ENCODE peak calls at places on chromosomes 6 and 20, in nine cellular contexts. U, Z, T, O, W, D, H, G and Y are unnamed samples.

GRCh38 chr20:64073476-64074183 is 5.7 kb downstream of the RGS19 start:
- DNase-seq in G (no peak), D (no peak), O (no peak), U (no peak), Z (no peak), T (no peak), H (no peak), W (no peak), Y (no peak)

GRCh38 chr20:20237093-20237959 is 130.6 kb upstream of the INSM1 start:
- DNase-seq in W (peak; percentile 13), H (no peak), G (no peak), Z (peak; percentile 20), D (no peak), T (peak; percentile 7), O (no peak), U (peak; percentile 43), Y (peak; percentile 3)

GRCh38 chr20:35467339-35468224 is 12.2 kb downstream of the CEP250 start:
- DNase-seq in G (no peak), U (no peak), H (peak; percentile 21), W (no peak), O (no peak), D (no peak), T (no peak), Z (no peak), Y (no peak)

GRCh38 chr6:11429577-11429976 is 108.0 kb upstream of the TMEM170B start:
- DNase-seq in G (no peak), W (no peak), Z (peak; percentile 21), H (no peak), U (no peak), D (no peak), T (no peak), O (no peak), Y (no peak)

GRCh38 chr6:24859608-24860007 is 60.9 kb upstream of the ARMH2 start:
- DNase-seq in G (peak; percentile 29), U (no peak), O (no peak), T (no peak), W (no peak), D (no peak), H (no peak), Z (no peak), Y (no peak)

GRCh38 chr6:43773050-43773956 is 3.3 kb downstream of the VEGFA start:
- DNase-seq in U (peak; percentile 66), G (peak; percentile 77), H (no peak), D (peak; percentile 56), W (peak; percentile 92), O (no peak), Z (peak; percentile 74), T (peak; percentile 39), Y (no peak)

GRCh38 chr6:33204415-33205171 is at the start of gene HSD17B8:
- DNase-seq in U (peak; percentile 96), W (peak; percentile 99), T (peak; percentile 58), H (peak; percentile 45), D (peak; percentile 74), O (peak; percentile 49), G (peak; percentile 96), Z (peak; percentile 97), Y (peak; percentile 79)

GRCh38 chr6:165849539-165850430 is 186.7 kb upstream of the PDE10A start:
- DNase-seq in G (no peak), Z (no peak), W (no peak), D (no peak), H (no peak), T (no peak), O (no peak), U (no peak), Y (no peak)

GRCh38 chr6:110958332-110959192 is at the start of gene GTF3C6:
- DNase-seq in H (peak; percentile 59), G (peak; percentile 96), Z (peak; percentile 91), D (peak; percentile 88), O (peak; percentile 63), U (peak; percentile 95), T (peak; percentile 81), W (peak; percentile 90), Y (peak; percentile 81)

GRCh38 chr6:27133281-27134227 is 113.9 kb upstream of the PRSS16 start:
- DNase-seq in W (peak; percentile 73), U (no peak), H (no peak), G (peak; percentile 91), Z (peak; percentile 79), O (no peak), T (peak; percentile 35), D (peak; percentile 66), Y (no peak)

GRCh38 chr20:51586005-51586440 is 43.5 kb upstream of the NFATC2 start:
- DNase-seq in W (no peak), O (peak; percentile 47), H (peak; percentile 90), D (no peak), Z (no peak), U (no peak), G (no peak), T (no peak), Y (no peak)

GRCh38 chr6:70601014-70601413 is 34.3 kb downstream of the SDHAF4 start:
- DNase-seq in G (no peak), O (no peak), W (no peak), D (no peak), H (no peak), T (no peak), Z (no peak), U (no peak), Y (no peak)

GRCh38 chr20:23331951-23332350 is 18.6 kb upstream of the NXT1 start:
- DNase-seq in T (no peak), H (no peak), O (no peak), G (no peak), D (no peak), W (no peak), Z (no peak), U (no peak), Y (no peak)

GRCh38 chr6:112939543-112939942 is 592.4 kb downstream of the RFPL4B start:
- DNase-seq in D (no peak), T (peak; percentile 26), Z (no peak), G (no peak), U (no peak), O (no peak), H (no peak), W (no peak), Y (no peak)

GRCh38 chr20:63942250-63943006 is 13.8 kb downstream of the UCKL1 start:
- DNase-seq in G (peak; percentile 78), U (peak; percentile 50), O (no peak), Z (peak; percentile 67), T (no peak), H (no peak), D (no peak), W (peak; percentile 39), Y (no peak)

GRCh38 chr6:67459556-67459955 is 1175.5 kb upstream of the ADGRB3 start:
- DNase-seq in G (no peak), Z (no peak), W (no peak), O (no peak), D (no peak), H (no peak), U (no peak), T (no peak), Y (no peak)

GRCh38 chr6:95679981-95680380 is 102.6 kb downstream of the MANEA start:
- DNase-seq in O (no peak), T (no peak), G (no peak), U (no peak), W (no peak), Z (no peak), D (no peak), H (no peak), Y (no peak)

GRCh38 chr20:7744411-7744810 is 195.8 kb downstream of the HAO1 start:
- DNase-seq in H (peak; percentile 55), G (no peak), D (no peak), O (peak; percentile 55), U (no peak), W (no peak), T (no peak), Z (no peak), Y (peak; percentile 41)

GRCh38 chr6:29696147-29697129 is 15.5 kb upstream of the ZFP57 start:
- DNase-seq in W (peak; percentile 64), U (no peak), Z (no peak), T (no peak), O (no peak), G (peak; percentile 47), D (no peak), H (no peak), Y (no peak)

GRCh38 chr6:3195695-3196497 is 31.6 kb downstream of the TUBB2B start:
- DNase-seq in O (no peak), T (no peak), U (no peak), Z (no peak), D (no peak), W (peak; percentile 32), H (no peak), G (no peak), Y (no peak)

GRCh38 chr20:50870572-50871161 is 60.6 kb downstream of the ADNP start:
- DNase-seq in H (no peak), D (no peak), G (no peak), W (no peak), Z (no peak), U (no peak), T (no peak), O (peak; percentile 15), Y (no peak)

GRCh38 chr6:145189836-145190235 is 545.5 kb downstream of the EPM2A start:
- DNase-seq in Z (no peak), W (no peak), H (no peak), T (no peak), O (no peak), G (no peak), D (no peak), U (no peak), Y (no peak)

GRCh38 chr6:4640139-4640538 is 136.1 kb upstream of the CDYL start:
- DNase-seq in U (no peak), W (no peak), G (no peak), T (no peak), H (no peak), O (no peak), Z (no peak), D (no peak), Y (peak; percentile 27)

GRCh38 chr6:69026243-69026642 is 391.2 kb downstream of the ADGRB3 start:
- DNase-seq in G (no peak), U (no peak), W (no peak), Z (no peak), O (peak; percentile 67), H (no peak), T (no peak), D (no peak), Y (no peak)

GRCh38 chr6:137676888-137677287 is 182.7 kb upstream of the OLIG3 start:
- DNase-seq in W (no peak), O (no peak), H (no peak), G (no peak), T (no peak), Z (no peak), D (no peak), U (no peak), Y (no peak)

GRCh38 chr20:235891-236290 is 8.8 kb downstream of the DEFB129 start:
- DNase-seq in O (no peak), Z (no peak), H (no peak), U (no peak), G (no peak), T (no peak), W (peak; percentile 9), D (no peak), Y (no peak)

GRCh38 chr6:140052757-140053729 is 678.6 kb upstream of the CITED2 start:
- DNase-seq in D (no peak), T (no peak), G (no peak), Z (no peak), W (no peak), U (no peak), O (no peak), H (no peak), Y (no peak)

GRCh38 chr20:62739581-62740285 is 31.1 kb downstream of the NTSR1 start:
- DNase-seq in U (no peak), D (no peak), O (no peak), Z (peak; percentile 45), T (no peak), W (peak; percentile 59), G (peak; percentile 90), H (no peak), Y (no peak)

GRCh38 chr20:35491823-35492222 is 36.4 kb downstream of the CEP250 start:
- DNase-seq in W (no peak), D (no peak), U (no peak), G (no peak), H (no peak), T (no peak), Z (no peak), O (no peak), Y (no peak)

GRCh38 chr6:96621983-96622382 is 59.1 kb downstream of the FHL5 start:
- DNase-seq in D (no peak), H (no peak), U (no peak), O (no peak), T (no peak), Z (no peak), W (no peak), G (no peak), Y (no peak)

GRCh38 chr6:74598473-74599393 is 607.1 kb downstream of the COL12A1 start:
- DNase-seq in O (no peak), U (no peak), H (peak; percentile 73), W (no peak), G (no peak), Z (no peak), D (no peak), T (no peak), Y (no peak)